ENCODE peak calls at places on chromosomes 3 and 15, in eight cellular contexts. One of them, this sample, is unnamed.

GRCh38 chr15:85623648-85624047 is 171.1 kb downstream of the KLHL25 start:
- DNase-seq in activated CD4-positive, alpha-beta T cell treated with anti-CD3 and anti-CD28 coated beads, Interleukin-2, amount 10 ng/mL, durations not matched to agents 7 days and 5 days: no peak
- DNase-seq in mesothelial cell of epicardium: no peak
- DNase-seq in IMR-90: peak; percentile 61
- DNase-seq in Ammon's horn: no peak
- DNase-seq in Right ventricle myocardium inferior: no peak
- DNase-seq in astrocyte of the cerebellum: no peak
- DNase-seq in memory B cell: no peak
- DNase-seq in this sample: peak; percentile 90

GRCh38 chr3:180362081-180362480 is 239.9 kb upstream of the TTC14 start:
- DNase-seq in astrocyte of the cerebellum: no peak
- DNase-seq in IMR-90: no peak
- DNase-seq in activated CD4-positive, alpha-beta T cell treated with anti-CD3 and anti-CD28 coated beads, Interleukin-2, amount 10 ng/mL, durations not matched to agents 7 days and 5 days: no peak
- DNase-seq in Right ventricle myocardium inferior: no peak
- DNase-seq in memory B cell: no peak
- DNase-seq in Ammon's horn: no peak
- DNase-seq in mesothelial cell of epicardium: no peak
- DNase-seq in this sample: no peak

GRCh38 chr3:142353571-142353970 is 94.3 kb downstream of the XRN1 start:
- DNase-seq in IMR-90: peak; percentile 29
- DNase-seq in Ammon's horn: no peak
- DNase-seq in activated CD4-positive, alpha-beta T cell treated with anti-CD3 and anti-CD28 coated beads, Interleukin-2, amount 10 ng/mL, durations not matched to agents 7 days and 5 days: no peak
- DNase-seq in Right ventricle myocardium inferior: no peak
- DNase-seq in memory B cell: no peak
- DNase-seq in mesothelial cell of epicardium: no peak
- DNase-seq in astrocyte of the cerebellum: no peak
- DNase-seq in this sample: no peak

GRCh38 chr3:179449621-179450020 is 1.6 kb downstream of the GNB4 start:
- DNase-seq in memory B cell: no peak
- DNase-seq in astrocyte of the cerebellum: no peak
- DNase-seq in activated CD4-positive, alpha-beta T cell treated with anti-CD3 and anti-CD28 coated beads, Interleukin-2, amount 10 ng/mL, durations not matched to agents 7 days and 5 days: no peak
- DNase-seq in Ammon's horn: no peak
- DNase-seq in mesothelial cell of epicardium: no peak
- DNase-seq in Right ventricle myocardium inferior: no peak
- DNase-seq in IMR-90: peak; percentile 22
- DNase-seq in this sample: no peak

GRCh38 chr15:70171224-70171886 is 73.6 kb upstream of the TLE3 start:
- DNase-seq in mesothelial cell of epicardium: no peak
- DNase-seq in astrocyte of the cerebellum: no peak
- DNase-seq in IMR-90: no peak
- DNase-seq in activated CD4-positive, alpha-beta T cell treated with anti-CD3 and anti-CD28 coated beads, Interleukin-2, amount 10 ng/mL, durations not matched to agents 7 days and 5 days: no peak
- DNase-seq in memory B cell: no peak
- DNase-seq in Right ventricle myocardium inferior: no peak
- DNase-seq in Ammon's horn: no peak
- DNase-seq in this sample: no peak

GRCh38 chr3:76107935-76108570 is 322.7 kb upstream of the ZNF717 start:
- DNase-seq in activated CD4-positive, alpha-beta T cell treated with anti-CD3 and anti-CD28 coated beads, Interleukin-2, amount 10 ng/mL, durations not matched to agents 7 days and 5 days: no peak
- DNase-seq in Right ventricle myocardium inferior: no peak
- DNase-seq in memory B cell: no peak
- DNase-seq in astrocyte of the cerebellum: peak; percentile 34
- DNase-seq in mesothelial cell of epicardium: no peak
- DNase-seq in Ammon's horn: peak; percentile 48
- DNase-seq in IMR-90: peak; percentile 61
- DNase-seq in this sample: peak; percentile 33

GRCh38 chr3:43082457-43082856 is 23.4 kb downstream of the POMGNT2 start:
- DNase-seq in memory B cell: no peak
- DNase-seq in Ammon's horn: no peak
- DNase-seq in astrocyte of the cerebellum: no peak
- DNase-seq in activated CD4-positive, alpha-beta T cell treated with anti-CD3 and anti-CD28 coated beads, Interleukin-2, amount 10 ng/mL, durations not matched to agents 7 days and 5 days: no peak
- DNase-seq in IMR-90: no peak
- DNase-seq in Right ventricle myocardium inferior: no peak
- DNase-seq in mesothelial cell of epicardium: no peak
- DNase-seq in this sample: no peak

GRCh38 chr15:80474751-80475295 is 70.6 kb downstream of the ARNT2 start:
- DNase-seq in mesothelial cell of epicardium: no peak
- DNase-seq in activated CD4-positive, alpha-beta T cell treated with anti-CD3 and anti-CD28 coated beads, Interleukin-2, amount 10 ng/mL, durations not matched to agents 7 days and 5 days: no peak
- DNase-seq in Right ventricle myocardium inferior: no peak
- DNase-seq in IMR-90: no peak
- DNase-seq in memory B cell: no peak
- DNase-seq in astrocyte of the cerebellum: no peak
- DNase-seq in Ammon's horn: no peak
- DNase-seq in this sample: no peak

GRCh38 chr3:194198938-194199337 is 63.0 kb downstream of the HES1 start:
- DNase-seq in mesothelial cell of epicardium: no peak
- DNase-seq in Ammon's horn: no peak
- DNase-seq in Right ventricle myocardium inferior: no peak
- DNase-seq in IMR-90: no peak
- DNase-seq in memory B cell: no peak
- DNase-seq in astrocyte of the cerebellum: no peak
- DNase-seq in activated CD4-positive, alpha-beta T cell treated with anti-CD3 and anti-CD28 coated beads, Interleukin-2, amount 10 ng/mL, durations not matched to agents 7 days and 5 days: no peak
- DNase-seq in this sample: peak; percentile 57

GRCh38 chr3:53688989-53689388 is 157.2 kb downstream of the CHDH start:
- DNase-seq in mesothelial cell of epicardium: no peak
- DNase-seq in activated CD4-positive, alpha-beta T cell treated with anti-CD3 and anti-CD28 coated beads, Interleukin-2, amount 10 ng/mL, durations not matched to agents 7 days and 5 days: no peak
- DNase-seq in IMR-90: no peak
- DNase-seq in memory B cell: no peak
- DNase-seq in Ammon's horn: no peak
- DNase-seq in astrocyte of the cerebellum: no peak
- DNase-seq in Right ventricle myocardium inferior: no peak
- DNase-seq in this sample: no peak

GRCh38 chr3:148006508-148006907 is 597.3 kb downstream of the ZIC1 start:
- DNase-seq in memory B cell: no peak
- DNase-seq in Right ventricle myocardium inferior: no peak
- DNase-seq in mesothelial cell of epicardium: no peak
- DNase-seq in activated CD4-positive, alpha-beta T cell treated with anti-CD3 and anti-CD28 coated beads, Interleukin-2, amount 10 ng/mL, durations not matched to agents 7 days and 5 days: no peak
- DNase-seq in Ammon's horn: no peak
- DNase-seq in astrocyte of the cerebellum: peak; percentile 95
- DNase-seq in IMR-90: peak; percentile 58
- DNase-seq in this sample: peak; percentile 13

GRCh38 chr3:45677045-45677436 is 12.2 kb upstream of the SACM1L start:
- DNase-seq in astrocyte of the cerebellum: no peak
- DNase-seq in mesothelial cell of epicardium: no peak
- DNase-seq in activated CD4-positive, alpha-beta T cell treated with anti-CD3 and anti-CD28 coated beads, Interleukin-2, amount 10 ng/mL, durations not matched to agents 7 days and 5 days: peak; percentile 66
- DNase-seq in Right ventricle myocardium inferior: no peak
- DNase-seq in IMR-90: peak; percentile 66
- DNase-seq in Ammon's horn: no peak
- DNase-seq in memory B cell: no peak
- DNase-seq in this sample: peak; percentile 20

GRCh38 chr3:10475983-10476382 is 29.4 kb downstream of the ATP2B2 start:
- DNase-seq in IMR-90: no peak
- DNase-seq in mesothelial cell of epicardium: no peak
- DNase-seq in astrocyte of the cerebellum: no peak
- DNase-seq in Ammon's horn: no peak
- DNase-seq in memory B cell: no peak
- DNase-seq in Right ventricle myocardium inferior: no peak
- DNase-seq in activated CD4-positive, alpha-beta T cell treated with anti-CD3 and anti-CD28 coated beads, Interleukin-2, amount 10 ng/mL, durations not matched to agents 7 days and 5 days: no peak
- DNase-seq in this sample: no peak

GRCh38 chr3:155714295-155714718 is 30.6 kb downstream of the PLCH1 start:
- DNase-seq in astrocyte of the cerebellum: no peak
- DNase-seq in activated CD4-positive, alpha-beta T cell treated with anti-CD3 and anti-CD28 coated beads, Interleukin-2, amount 10 ng/mL, durations not matched to agents 7 days and 5 days: no peak
- DNase-seq in Ammon's horn: no peak
- DNase-seq in IMR-90: no peak
- DNase-seq in Right ventricle myocardium inferior: no peak
- DNase-seq in mesothelial cell of epicardium: no peak
- DNase-seq in memory B cell: no peak
- DNase-seq in this sample: no peak

This sample was measured in MV-4-11.